ENCODE peak calls at places on chromosome 7, in eight cellular contexts. J is PC-3, H is GM23338, D is kidney epithelial cell, V is AG09319, K is RWPE1, W is uterus, S is nephron progenitor cell. T is an unnamed sample.

GRCh38 chr7:156935250-156935649 is 14.3 kb upstream of the NOM1 start:
- DNase-seq in D (no peak), J (peak), V (no peak), S (no peak), W (no peak), K (no peak), H (no peak), T (no peak)

GRCh38 chr7:103613655-103614642 is 167.9 kb upstream of the SLC26A5 start:
- DNase-seq in W (no peak), S (no peak), H (peak), K (no peak), V (no peak), D (no peak), J (peak), T (no peak)

GRCh38 chr7:3265388-3265787 is 35.7 kb upstream of the SDK1 start:
- DNase-seq in W (no peak), H (no peak), K (no peak), V (no peak), D (no peak), S (no peak), J (no peak), T (no peak)

GRCh38 chr7:107813524-107813923 is 10.5 kb upstream of the SLC26A3 start:
- DNase-seq in W (no peak), V (no peak), H (no peak), S (no peak), D (no peak), K (no peak), J (no peak), T (no peak)

GRCh38 chr7:151374139-151374538 is 32.5 kb downstream of the NUB1 start:
- DNase-seq in S (no peak), H (no peak), J (no peak), W (no peak), V (no peak), K (no peak), D (no peak), T (no peak)

GRCh38 chr7:28840515-28841125 is 117.5 kb downstream of the TRIL start:
- DNase-seq in J (peak), K (peak), W (no peak), S (no peak), D (no peak), V (no peak), H (peak), T (no peak)

GRCh38 chr7:147809785-147810184 is 780.8 kb upstream of the C7orf33 start:
- DNase-seq in K (no peak), S (no peak), D (no peak), J (no peak), V (no peak), W (no peak), H (no peak), T (no peak)

GRCh38 chr7:101913876-101914275 is 96.5 kb downstream of the CUX1 start:
- DNase-seq in W (no peak), V (no peak), J (no peak), H (no peak), D (no peak), S (no peak), K (no peak), T (no peak)

GRCh38 chr7:76220185-76221057 is 18.7 kb downstream of the SRRM3 start:
- DNase-seq in J (peak), S (peak), W (no peak), K (no peak), H (peak), D (peak), V (peak), T (no peak)

GRCh38 chr7:70393956-70394355 is 738.0 kb upstream of the GALNT17 start:
- DNase-seq in V (no peak), H (no peak), W (no peak), D (no peak), S (no peak), K (no peak), J (no peak), T (no peak)

GRCh38 chr7:24141876-24142509 is 142.0 kb upstream of the NPY start:
- DNase-seq in D (no peak), K (no peak), J (no peak), H (no peak), S (no peak), V (no peak), W (no peak), T (no peak)

GRCh38 chr7:52472006-52472405 is 563.4 kb upstream of the POM121L12 start:
- DNase-seq in H (no peak), S (no peak), K (no peak), W (no peak), V (no peak), J (peak), D (no peak), T (no peak)
- TF ChIP-seq CTCF in H (no peak), S (no peak), K (no peak), W (no peak), V (no peak), J (no peak), D (no peak), T (no peak)

GRCh38 chr7:87137271-87137670 is 15.0 kb upstream of the DMTF1 start:
- DNase-seq in W (no peak), V (no peak), K (no peak), J (no peak), S (no peak), D (no peak), H (no peak), T (no peak)
- TF ChIP-seq CTCF in W (no peak), V (no peak), K (no peak), J (no peak), S (no peak), D (no peak), H (no peak), T (no peak)

GRCh38 chr7:140989068-140989467 is 25.7 kb downstream of the MRPS33 start:
- DNase-seq in W (no peak), J (no peak), V (no peak), S (no peak), H (no peak), K (no peak), D (no peak), T (no peak)

GRCh38 chr7:140982508-140982907 is 32.2 kb downstream of the MRPS33 start:
- DNase-seq in D (no peak), S (no peak), W (no peak), J (peak), V (no peak), K (no peak), H (no peak), T (no peak)

GRCh38 chr7:140983802-140984201 is 30.9 kb downstream of the MRPS33 start:
- DNase-seq in K (no peak), S (no peak), V (no peak), H (peak), W (no peak), D (no peak), J (peak), T (no peak)
- TF ChIP-seq CTCF in K (no peak), S (peak), V (no peak), H (peak), W (no peak), D (peak), J (peak), T (peak)

DNA sequence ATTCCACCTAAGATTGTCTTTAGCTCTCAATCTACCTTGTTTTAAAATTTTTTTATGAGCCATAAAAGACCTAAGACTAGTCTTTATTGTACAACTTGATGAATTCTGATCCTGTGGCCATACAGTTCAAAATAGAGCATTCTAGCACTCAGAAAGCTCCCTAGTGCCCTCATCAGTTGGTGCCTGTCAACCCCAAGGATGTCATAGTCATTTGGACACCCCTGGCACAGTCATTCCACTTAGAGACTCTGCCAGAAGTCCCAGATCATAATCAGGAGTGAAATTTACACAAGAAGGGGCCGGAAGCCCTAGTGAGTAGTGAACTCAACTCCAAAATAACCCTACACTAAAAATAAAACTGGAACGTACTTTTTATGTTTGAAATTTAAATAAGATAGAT is 80.0 kb upstream of the INSIG1 start:
- DNase-seq in J (no peak), S (no peak), K (no peak), V (no peak), D (no peak), W (no peak), H (no peak), T (no peak)
- TF ChIP-seq CTCF in J (no peak), S (no peak), K (no peak), V (no peak), D (no peak), W (no peak), H (no peak), T (no peak)

GRCh38 chr7:452230-452751 is 67.4 kb downstream of the PDGFA start:
- DNase-seq in V (no peak), S (peak), H (peak), K (no peak), J (no peak), W (no peak), D (no peak), T (no peak)

GRCh38 chr7:449249-450019 is 70.2 kb downstream of the PDGFA start:
- DNase-seq in W (no peak), K (no peak), J (no peak), V (no peak), S (no peak), D (no peak), H (no peak), T (no peak)

GRCh38 chr7:450741-451140 is 68.9 kb downstream of the PDGFA start:
- DNase-seq in V (no peak), W (no peak), H (no peak), J (no peak), K (no peak), D (no peak), S (no peak), T (no peak)

GRCh38 chr7:451255-452229 is 68.1 kb downstream of the PDGFA start:
- DNase-seq in H (peak), D (no peak), J (no peak), K (no peak), V (no peak), S (no peak), W (no peak), T (no peak)

GRCh38 chr7:450036-450435 is 69.6 kb downstream of the PDGFA start:
- DNase-seq in D (no peak), V (no peak), K (no peak), S (no peak), H (no peak), W (no peak), J (no peak), T (no peak)
- TF ChIP-seq CTCF in D (no peak), V (no peak), K (no peak), S (no peak), H (no peak), W (no peak), J (no peak), T (no peak)

DNA sequence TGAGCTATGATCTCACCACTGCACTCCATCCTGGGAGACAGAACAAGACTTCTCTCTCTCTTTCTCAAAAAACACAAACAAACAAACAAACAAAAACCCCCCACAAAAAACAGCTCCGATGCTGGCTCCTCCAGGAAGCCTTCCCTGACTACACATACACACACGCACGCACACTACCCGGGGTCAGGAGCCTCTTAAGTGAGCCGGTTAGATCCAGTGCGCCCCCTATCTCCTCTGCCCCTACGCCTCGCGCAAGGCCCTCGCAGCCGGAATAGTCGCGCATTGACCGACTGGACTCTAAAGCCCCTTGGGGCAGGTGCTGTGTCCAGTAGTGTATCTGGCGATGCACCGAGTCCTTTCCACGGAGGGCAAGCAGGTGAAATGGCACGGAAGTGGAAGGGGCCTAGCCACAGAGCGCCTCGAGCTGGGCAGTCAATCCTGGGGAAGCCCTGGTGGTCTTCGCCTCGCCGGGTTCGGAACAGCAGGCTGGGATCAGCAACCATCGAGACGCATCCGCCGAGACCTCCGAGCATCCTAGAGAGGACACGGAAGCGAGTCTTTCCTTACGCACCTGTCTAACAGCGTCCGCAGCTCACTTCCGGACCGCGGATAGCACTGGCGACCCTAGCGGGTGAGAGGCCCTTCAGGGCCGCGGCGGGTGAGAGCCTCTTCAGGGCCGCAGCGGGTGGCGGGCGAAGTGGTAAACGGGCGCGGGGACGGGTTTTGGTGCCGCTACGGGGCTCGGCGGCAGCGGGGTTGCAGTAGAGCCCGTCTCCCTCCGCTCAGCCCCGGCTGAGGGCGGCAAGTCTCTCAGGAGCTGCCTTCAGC is at the start of gene ZSCAN25:
- DNase-seq in W (peak), J (peak), V (peak), H (peak), S (peak), K (peak), D (peak), T (peak)
- TF ChIP-seq CTCF in W (peak), J (peak), V (peak), H (peak), S (peak), K (peak), D (peak), T (peak)

DNA sequence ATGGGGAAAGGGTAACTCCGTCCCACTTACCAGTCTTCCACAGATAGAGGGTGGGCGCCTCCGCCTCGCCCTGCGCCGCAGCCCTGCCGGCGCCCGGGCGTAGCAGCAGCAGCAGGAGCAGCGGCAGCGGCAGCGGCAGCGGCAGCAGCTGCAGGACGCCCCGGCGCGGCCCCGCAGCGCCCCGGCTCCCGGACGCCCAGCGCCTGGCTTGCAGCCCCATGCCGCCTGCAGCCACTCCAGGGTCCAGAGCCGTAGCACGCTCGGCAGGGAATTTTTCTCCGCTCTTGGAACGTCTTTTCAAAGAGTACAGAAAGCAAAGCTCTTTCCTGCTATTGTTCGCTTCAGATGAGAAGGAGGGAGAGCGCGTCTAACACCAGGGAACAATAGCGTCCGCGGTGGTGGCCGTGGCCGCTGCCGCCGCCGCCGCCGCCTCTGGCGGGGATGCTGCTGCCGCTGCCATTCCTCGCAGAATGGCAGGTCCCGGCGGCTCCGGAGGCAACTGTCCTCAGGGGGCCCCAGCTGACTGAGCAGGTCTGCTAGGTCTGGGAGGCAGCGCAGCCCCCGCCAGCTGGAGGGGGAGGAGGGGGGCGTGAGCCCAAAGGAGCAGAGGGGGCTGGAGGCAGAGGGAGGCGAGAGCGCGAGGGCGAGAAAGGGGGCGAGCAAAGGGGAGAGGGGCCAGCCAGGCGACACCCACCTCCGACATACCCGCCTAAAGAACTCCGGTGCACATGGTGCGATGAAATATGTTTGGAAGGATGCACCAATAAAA is at the start of gene THSD7A:
- DNase-seq in S (peak), D (no peak), W (peak), H (peak), K (peak), J (peak), V (no peak), T (no peak)
- TF ChIP-seq CTCF in S (no peak), D (no peak), W (no peak), H (no peak), K (no peak), J (no peak), V (no peak), T (peak)

GRCh38 chr7:4818000-4818794 is 42.8 kb downstream of the AP5Z1 start:
- DNase-seq in S (no peak), H (no peak), K (no peak), J (no peak), D (no peak), W (peak), V (no peak), T (no peak)

GRCh38 chr7:4819450-4820404 is 42.1 kb downstream of the PAPOLB start:
- DNase-seq in K (no peak), W (no peak), D (no peak), S (no peak), J (no peak), V (no peak), H (no peak), T (no peak)

GRCh38 chr7:4820968-4821471 is 40.8 kb downstream of the PAPOLB start:
- DNase-seq in J (no peak), K (no peak), S (no peak), V (no peak), D (no peak), H (no peak), W (no peak), T (no peak)

GRCh38 chr7:4823442-4824119 is 38.2 kb downstream of the PAPOLB start:
- DNase-seq in J (no peak), H (no peak), V (no peak), W (no peak), K (no peak), D (no peak), S (no peak), T (no peak)

DNA sequence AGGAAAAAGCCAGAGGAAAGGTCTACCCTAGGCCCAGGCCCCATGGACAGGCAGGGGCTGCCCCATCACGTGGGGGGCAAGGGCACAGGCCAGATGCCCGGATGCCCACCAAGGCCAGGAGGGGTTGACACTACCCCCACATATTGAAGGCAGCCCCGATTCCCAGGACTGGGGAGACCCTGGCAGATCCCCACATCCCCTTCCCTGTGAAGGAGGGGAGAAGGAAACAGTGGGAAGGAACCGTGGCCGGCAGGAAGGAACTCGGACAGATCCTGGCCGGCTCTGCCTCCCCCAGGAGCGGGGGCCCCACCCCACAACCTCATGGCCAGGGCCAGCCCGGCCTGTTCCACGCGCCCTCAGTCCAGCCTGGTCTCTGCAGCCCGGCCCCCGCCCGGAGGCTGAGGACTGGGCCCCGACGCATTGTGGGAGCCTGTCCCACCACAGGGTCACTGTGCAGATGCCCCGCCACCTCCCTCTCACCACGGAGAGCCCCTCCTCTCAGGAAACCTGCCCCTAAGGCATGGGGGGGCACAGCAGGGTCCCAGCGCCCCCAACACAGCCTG is 41.3 kb downstream of the PAPOLB start:
- DNase-seq in V (no peak), D (no peak), K (no peak), H (no peak), S (no peak), W (no peak), J (no peak), T (no peak)
- TF ChIP-seq CTCF in V (no peak), D (no peak), K (no peak), H (no peak), S (no peak), W (no peak), J (no peak), T (no peak)

GRCh38 chr7:30171753-30172447 is 37.1 kb downstream of the MTURN start:
- DNase-seq in W (no peak), H (no peak), S (no peak), V (no peak), D (no peak), K (peak), J (peak), T (no peak)

GRCh38 chr7:30175171-30175570 is 40.4 kb downstream of the MTURN start:
- DNase-seq in D (no peak), J (no peak), S (no peak), W (no peak), H (no peak), K (no peak), V (no peak), T (no peak)

GRCh38 chr7:30172451-30172850 is 37.7 kb downstream of the MTURN start:
- DNase-seq in W (no peak), V (no peak), K (peak), H (no peak), S (no peak), D (no peak), J (peak), T (no peak)

GRCh38 chr7:30170460-30171197 is 35.8 kb downstream of the MTURN start:
- DNase-seq in J (no peak), K (no peak), D (no peak), H (no peak), V (no peak), S (no peak), W (no peak), T (no peak)

GRCh38 chr7:30173058-30173897 is 38.5 kb downstream of the MTURN start:
- DNase-seq in D (peak), W (peak), K (peak), H (no peak), S (no peak), J (peak), V (peak), T (peak)
- TF ChIP-seq CTCF in D (peak), W (no peak), K (peak), H (peak), S (no peak), J (peak), V (peak), T (peak)